ENCODE peak calls at places on chromosomes 1 and 21, in four cellular contexts. Y, A, V and O are unnamed samples.

GRCh38 chr1:165628127-165628857 is 2.7 kb upstream of the MGST3 start:
- DNase-seq in V (no peak), A (no peak), Y (no peak), O (no peak)

GRCh38 chr1:221812088-221812752 is 70.3 kb upstream of the DUSP10 start:
- DNase-seq in A (no peak), Y (no peak), V (no peak), O (no peak)

GRCh38 chr1:13813398-13814012 is 113.5 kb downstream of the PRDM2 start:
- DNase-seq in A (no peak), Y (no peak), V (peak; percentile 83), O (peak; percentile 79)

GRCh38 chr1:66282885-66283284 is 251.1 kb upstream of the SGIP1 start:
- DNase-seq in A (no peak), Y (no peak), V (no peak), O (no peak)

GRCh38 chr1:108719654-108720435 is 7.1 kb downstream of the FNDC7 start:
- DNase-seq in Y (peak; percentile 13), A (no peak), V (no peak), O (no peak)

GRCh38 chr1:177686929-177687328 is 282.9 kb downstream of the SEC16B start:
- DNase-seq in A (no peak), V (no peak), Y (no peak), O (no peak)

GRCh38 chr1:90989302-90989701 is 32.5 kb downstream of the ZNF644 start:
- DNase-seq in A (no peak), Y (no peak), V (no peak), O (no peak)

GRCh38 chr1:3649342-3650247 is at the start of gene WRAP73:
- DNase-seq in V (peak; percentile 94), A (peak; percentile 77), Y (peak; percentile 87), O (peak; percentile 90)

GRCh38 chr1:37255111-37255795 is 219.1 kb upstream of the ZC3H12A start:
- DNase-seq in A (no peak), V (peak; percentile 93), Y (no peak), O (peak; percentile 92)

GRCh38 chr1:26419494-26419893 is 8.9 kb downstream of the LIN28A start:
- DNase-seq in V (no peak), Y (no peak), A (no peak), O (no peak)

GRCh38 chr1:15400627-15401026 is 9.1 kb upstream of the EFHD2 start:
- DNase-seq in V (peak; percentile 33), A (peak; percentile 16), Y (no peak), O (no peak)

GRCh38 chr21:29829514-29830255 is 110.1 kb downstream of the GRIK1 start:
- DNase-seq in Y (no peak), A (no peak), V (no peak), O (no peak)

GRCh38 chr1:116990612-116991151 is 10.9 kb upstream of the CD101 start:
- DNase-seq in Y (no peak), V (no peak), A (no peak), O (no peak)

GRCh38 chr1:159009704-159010361 is at the start of gene IFI16:
- DNase-seq in Y (no peak), A (no peak), V (peak; percentile 14), O (no peak)

GRCh38 chr1:86146566-86146965 is 10.0 kb downstream of the COL24A1 start:
- DNase-seq in V (no peak), A (no peak), Y (no peak), O (no peak)

GRCh38 chr1:176515310-176515709 is 52.3 kb downstream of the PAPPA2 start:
- DNase-seq in Y (peak; percentile 3), A (no peak), V (no peak), O (no peak)

GRCh38 chr1:203306089-203306969 is 1.0 kb downstream of the BTG2 start:
- DNase-seq in Y (peak; percentile 62), V (peak; percentile 47), A (peak; percentile 75), O (no peak)